ENCODE peak calls at places on chromosomes 7 and 10, in seven cellular contexts. G is stimulated activated CD4-positive, alpha-beta T cell treated with anti-CD3 and anti-CD28 coated beads, Interleukin-1b, Interleukin-23, amount 100 ng/mL, for 24 hours; E is activated CD4-positive, alpha-beta T cell treated with anti-CD3 and anti-CD28 coated beads, Interleukin-2, amount 50 U/mL, for 1 hour; M is neural progenitor cell; A is T-helper 9 cell; C is NCI-H69; I is foreskin fibroblast. Z is an unnamed sample.

GRCh38 chr10:125344573-125345121 is 184.3 kb upstream of the CTBP2 start:
- DNase-seq in G (no peak), E (no peak), M (no peak), A (no peak), C (no peak), I (peak; percentile 3), Z (no peak)

GRCh38 chr10:114970515-114970914 is 32.5 kb downstream of the TRUB1 start:
- DNase-seq in G (no peak), E (no peak), M (peak; percentile 23), A (no peak), C (peak; percentile 7), I (no peak), Z (no peak)

GRCh38 chr7:152435384-152436278 is at the start of gene KMT2C:
- DNase-seq in G (no peak), E (peak; percentile 46), M (peak; percentile 81), A (peak; percentile 49), C (peak; percentile 95), I (peak; percentile 77), Z (no peak)

GRCh38 chr10:53754851-53755250 is 982.3 kb upstream of the MBL2 start:
- DNase-seq in G (no peak), E (no peak), M (peak; percentile 16), A (no peak), C (peak; percentile 45), I (no peak), Z (no peak)

GRCh38 chr7:116064179-116064578 is 33.6 kb upstream of the TFEC start:
- DNase-seq in G (no peak), E (no peak), M (no peak), A (no peak), C (no peak), I (no peak), Z (no peak)

GRCh38 chr7:133961724-133962123 is 165.4 kb upstream of the LRGUK start:
- DNase-seq in G (no peak), E (no peak), M (no peak), A (no peak), C (no peak), I (no peak), Z (no peak)

GRCh38 chr10:50929670-50930069 is 44.2 kb upstream of the A1CF start:
- DNase-seq in G (no peak), E (no peak), M (no peak), A (no peak), C (no peak), I (peak; percentile 2), Z (no peak)

GRCh38 chr7:138880881-138881577 is 83.0 kb upstream of the ATP6V0A4 start:
- DNase-seq in G (no peak), E (no peak), M (no peak), A (no peak), C (no peak), I (no peak), Z (no peak)

GRCh38 chr7:134865001-134865845 is 85.8 kb downstream of the CALD1 start:
- DNase-seq in G (no peak), E (peak; percentile 17), M (peak; percentile 20), A (no peak), C (no peak), I (peak; percentile 78), Z (no peak)

GRCh38 chr7:121752706-121753105 is 120.3 kb upstream of the PTPRZ1 start:
- DNase-seq in G (no peak), E (no peak), M (peak; percentile 52), A (no peak), C (peak; percentile 62), I (no peak), Z (no peak)

GRCh38 chr7:122790558-122790957 is 87.8 kb upstream of the RNF148 start:
- DNase-seq in G (no peak), E (no peak), M (no peak), A (no peak), C (peak; percentile 90), I (no peak), Z (no peak)

GRCh38 chr7:31935115-31935514 is 135.1 kb downstream of the PDE1C start:
- DNase-seq in G (no peak), E (no peak), M (no peak), A (no peak), C (no peak), I (peak; percentile 36), Z (no peak)

GRCh38 chr7:73647725-73648592 is 19.7 kb upstream of the VPS37D start:
- DNase-seq in G (no peak), E (peak; percentile 25), M (peak; percentile 67), A (no peak), C (peak; percentile 86), I (peak; percentile 46), Z (peak; percentile 44)

GRCh38 chr7:6614941-6615737 is at the start of gene ZNF853:
- DNase-seq in G (no peak), E (no peak), M (peak; percentile 77), A (no peak), C (peak; percentile 76), I (no peak), Z (peak; percentile 24)

GRCh38 chr7:117505238-117505637 is 25.4 kb downstream of the CFTR start:
- DNase-seq in G (no peak), E (no peak), M (no peak), A (no peak), C (no peak), I (no peak), Z (no peak)

GRCh38 chr7:32658034-32658944 is 163.0 kb downstream of the AVL9 start:
- DNase-seq in G (no peak), E (no peak), M (no peak), A (no peak), C (peak; percentile 65), I (peak; percentile 18), Z (no peak)

GRCh38 chr7:130441408-130441854 is 615 bp upstream of the CEP41 start:
- DNase-seq in G (no peak), E (no peak), M (peak; percentile 89), A (no peak), C (peak; percentile 100), I (peak; percentile 39), Z (peak; percentile 89)

GRCh38 chr10:12041766-12042408 is 722 bp downstream of the UPF2 start:
- DNase-seq in G (no peak), E (no peak), M (peak; percentile 20), A (no peak), C (peak; percentile 25), I (peak; percentile 54), Z (no peak)

GRCh38 chr10:62658516-62658915 is 146.0 kb upstream of the ADO start:
- DNase-seq in G (no peak), E (no peak), M (no peak), A (no peak), C (no peak), I (no peak), Z (no peak)

GRCh38 chr7:192701-193536 is 548 bp downstream of the FAM20C start:
- DNase-seq in G (no peak), E (no peak), M (peak; percentile 50), A (no peak), C (no peak), I (peak; percentile 56), Z (no peak)

GRCh38 chr7:48441848-48442492 is 270.7 kb downstream of the ABCA13 start:
- DNase-seq in G (no peak), E (no peak), M (no peak), A (no peak), C (no peak), I (no peak), Z (no peak)

GRCh38 chr7:99839560-99840011 is 11.8 kb downstream of the CYP3A43 start:
- DNase-seq in G (no peak), E (no peak), M (no peak), A (no peak), C (peak; percentile 89), I (no peak), Z (peak; percentile 58)

GRCh38 chr7:33892945-33893344 is 12.4 kb upstream of the BMPER start:
- DNase-seq in G (no peak), E (no peak), M (no peak), A (no peak), C (no peak), I (peak; percentile 26), Z (no peak)

GRCh38 chr10:93515071-93515962 is 18.9 kb downstream of the CEP55 start:
- DNase-seq in G (no peak), E (no peak), M (no peak), A (no peak), C (no peak), I (peak; percentile 6), Z (no peak)

Z was measured in NCI-H1930.